ENCODE peak calls at places on chromosomes 4 and X, in ten cellular contexts. M, F, I, W, Z, T, N, A, B and D are unnamed samples.

GRCh38 chrX:57453901-57454300 is 137.9 kb upstream of the ZXDB start:
- DNase-seq in Z (no peak), N (no peak), A (no peak), I (peak; percentile 13), B (peak; percentile 31), T (no peak), M (no peak), W (peak; percentile 12), F (no peak), D (peak; percentile 2)

GRCh38 chr4:107210450-107211239 is 174.5 kb upstream of the DKK2 start:
- DNase-seq in M (no peak), Z (no peak), I (peak; percentile 47), F (no peak), B (no peak), T (no peak), A (no peak), N (peak; percentile 3), W (no peak), D (peak; percentile 54)

GRCh38 chr4:102717448-102718092 is 43.2 kb downstream of the MANBA start:
- DNase-seq in Z (peak; percentile 68), B (no peak), T (no peak), I (peak; percentile 65), W (no peak), A (no peak), M (no peak), N (no peak), F (peak; percentile 35), D (peak; percentile 75)

GRCh38 chr4:107654694-107655093 is 65.3 kb downstream of the PAPSS1 start:
- DNase-seq in I (no peak), W (no peak), A (no peak), T (no peak), F (peak; percentile 23), M (no peak), B (no peak), N (peak; percentile 56), Z (no peak), D (no peak)

GRCh38 chr4:1193206-1194027 is 21.0 kb upstream of the SPON2 start:
- DNase-seq in T (peak; percentile 17), Z (no peak), B (no peak), N (no peak), I (no peak), F (peak; percentile 5), A (no peak), M (no peak), W (no peak), D (no peak)

GRCh38 chr4:6221296-6221850 is 21.0 kb upstream of the JAKMIP1 start:
- DNase-seq in N (no peak), W (no peak), T (no peak), B (no peak), Z (no peak), M (no peak), I (no peak), A (no peak), F (no peak), D (no peak)

GRCh38 chr4:133865606-133866327 is 335.8 kb downstream of the PABPC4L start:
- DNase-seq in A (no peak), I (peak; percentile 74), Z (peak; percentile 90), N (peak; percentile 95), T (no peak), W (no peak), F (peak; percentile 73), B (no peak), M (peak; percentile 75), D (peak; percentile 78)

GRCh38 chrX:102840871-102841705 is 96.0 kb upstream of the RAB40AL start:
- DNase-seq in T (no peak), I (peak; percentile 26), M (no peak), Z (peak; percentile 83), F (peak; percentile 11), W (peak; percentile 19), A (no peak), N (peak; percentile 11), B (peak; percentile 3), D (peak; percentile 42)

GRCh38 chr4:138390286-138390685 is 148.1 kb upstream of the SLC7A11 start:
- DNase-seq in Z (peak; percentile 69), I (peak; percentile 38), A (no peak), F (no peak), N (peak; percentile 16), M (no peak), B (no peak), W (no peak), T (no peak), D (peak; percentile 30)

GRCh38 chrX:15475021-15475420 is 18.1 kb downstream of the PIR start:
- DNase-seq in N (peak; percentile 26), Z (no peak), A (no peak), I (peak; percentile 99), W (no peak), B (no peak), F (no peak), M (no peak), T (no peak), D (peak; percentile 82)